ENCODE peak calls at places on chromosomes 12 and 14, in six cellular contexts. E is H9, G is GM23248, Y is mesendoderm, M is tibial artery, T is uterus. K is an unnamed sample.

GRCh38 chr12:113040722-113041168 is 15.8 kb upstream of the DTX1 start:
- DNase-seq in E (no peak), T (peak), G (peak), M (peak), Y (peak), K (peak)

GRCh38 chr14:96201965-96202364 is 2.7 kb upstream of the BDKRB2 start:
- DNase-seq in M (no peak), E (no peak), Y (no peak), G (no peak), T (no peak), K (no peak)

GRCh38 chr14:61569308-61569707 is 126.0 kb upstream of the HIF1A start:
- DNase-seq in M (no peak), Y (no peak), G (no peak), T (no peak), E (no peak), K (no peak)

GRCh38 chr14:25033358-25033757 is 16.6 kb downstream of the STXBP6 start:
- DNase-seq in E (no peak), T (no peak), M (no peak), G (no peak), Y (no peak), K (no peak)

GRCh38 chr14:51094282-51094821 is 553 bp downstream of the TRIM9 start:
- DNase-seq in T (no peak), G (peak), M (no peak), E (peak), Y (peak), K (no peak)

GRCh38 chr14:74653386-74654138 is 41.5 kb upstream of the LTBP2 start:
- DNase-seq in M (peak), G (peak), E (no peak), T (no peak), Y (peak), K (no peak)

GRCh38 chr12:108253540-108253939 is 85.6 kb downstream of the CMKLR1 start:
- DNase-seq in Y (peak), E (peak), T (no peak), G (no peak), M (no peak), K (no peak)

GRCh38 chr14:86430807-86431206 is 900.9 kb downstream of the FLRT2 start:
- DNase-seq in G (no peak), T (no peak), E (no peak), M (no peak), Y (no peak), K (no peak)

GRCh38 chr12:86226481-86226880 is 29.7 kb downstream of the MGAT4C start:
- DNase-seq in M (no peak), G (no peak), T (no peak), E (no peak), Y (peak), K (no peak)

GRCh38 chr12:6766651-6767300 is 613 bp downstream of the PTMS start:
- DNase-seq in Y (peak), G (peak), E (peak), T (peak), M (peak), K (peak)

GRCh38 chr12:40013847-40014246 is 92.0 kb downstream of the SLC2A13 start:
- DNase-seq in G (peak), M (no peak), Y (no peak), E (no peak), T (no peak), K (no peak)

GRCh38 chr12:58540480-58541299 is 379.6 kb downstream of the LRIG3 start:
- DNase-seq in E (peak), M (peak), T (peak), Y (peak), G (peak), K (peak)

GRCh38 chr12:29921307-29921706 is 137.6 kb upstream of the TMTC1 start:
- DNase-seq in G (peak), T (no peak), Y (peak), E (no peak), M (no peak), K (no peak)

GRCh38 chr14:55077691-55078151 is 26.3 kb downstream of the MAPK1IP1L start:
- DNase-seq in E (no peak), Y (no peak), G (peak), M (no peak), T (no peak), K (peak)

GRCh38 chr12:120961604-120962486 is 16.5 kb upstream of the HNF1A start:
- DNase-seq in Y (no peak), E (peak), M (no peak), T (no peak), G (no peak), K (no peak)

GRCh38 chr12:61213646-61214045 is 1046.6 kb upstream of the USP15 start:
- DNase-seq in T (no peak), M (no peak), E (no peak), G (no peak), Y (no peak), K (no peak)
- H3K27ac ChIP-seq in T (no peak), M (no peak), E (no peak), G (no peak), Y (no peak), K (no peak)

GRCh38 chr14:67919259-67919658 is 99.7 kb downstream of the RAD51B start:
- DNase-seq in G (no peak), T (no peak), E (no peak), Y (peak), M (no peak), K (no peak)
- H3K27ac ChIP-seq in G (no peak), T (peak), E (no peak), Y (no peak), M (no peak), K (no peak)

GRCh38 chr12:89372584-89373370 is 20.5 kb upstream of the DUSP6 start:
- DNase-seq in Y (no peak), M (no peak), T (no peak), G (no peak), E (no peak), K (no peak)

GRCh38 chr12:89373772-89374572 is 21.7 kb upstream of the DUSP6 start:
- DNase-seq in E (no peak), G (peak), Y (no peak), T (no peak), M (no peak), K (no peak)

GRCh38 chr12:89376844-89377243 is 24.5 kb upstream of the DUSP6 start:
- DNase-seq in T (no peak), M (no peak), E (no peak), Y (no peak), G (no peak), K (no peak)

GRCh38 chr12:89379100-89379838 is 27.0 kb upstream of the DUSP6 start:
- DNase-seq in G (no peak), E (no peak), Y (peak), T (no peak), M (no peak), K (no peak)

GRCh38 chr12:89376202-89376529 is 23.9 kb upstream of the DUSP6 start:
- DNase-seq in M (no peak), T (no peak), G (no peak), E (no peak), Y (no peak), K (no peak)
- H3K27ac ChIP-seq in M (no peak), T (no peak), G (peak), E (no peak), Y (no peak), K (no peak)

GRCh38 chr14:94597788-94598187 is 14.4 kb upstream of the SERPINA3 start:
- DNase-seq in Y (no peak), M (no peak), E (no peak), G (no peak), T (no peak), K (no peak)

GRCh38 chr14:94598816-94599655 is 13.2 kb upstream of the SERPINA3 start:
- DNase-seq in T (peak), E (peak), Y (peak), G (peak), M (peak), K (peak)

GRCh38 chr14:94598506-94598815 is 13.7 kb upstream of the SERPINA3 start:
- DNase-seq in G (no peak), Y (no peak), E (no peak), T (no peak), M (no peak), K (no peak)

GRCh38 chr14:94600148-94600545 is 12.0 kb upstream of the SERPINA3 start:
- DNase-seq in G (no peak), T (no peak), M (no peak), Y (no peak), E (no peak), K (no peak)

DNA sequence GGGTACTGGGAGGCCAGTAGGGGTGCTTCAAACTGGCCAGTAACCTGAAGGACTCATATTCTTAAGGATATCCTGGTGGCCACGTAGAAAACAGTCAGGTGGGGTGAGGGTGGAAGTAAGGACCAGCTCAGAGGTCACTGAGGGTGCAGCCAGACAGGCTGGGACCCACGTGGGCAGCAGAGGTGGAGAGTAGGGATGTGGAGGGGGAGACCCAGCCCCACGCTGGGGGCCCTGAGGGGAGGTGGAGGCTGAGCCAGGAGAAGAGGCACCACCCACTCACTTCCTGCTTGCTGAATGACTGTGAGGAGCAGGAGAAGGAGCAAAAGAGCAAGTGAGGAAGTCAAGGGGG is 12.6 kb upstream of the SERPINA3 start:
- DNase-seq in Y (no peak), T (no peak), E (no peak), M (no peak), G (no peak), K (no peak)
- H3K27ac ChIP-seq in Y (no peak), T (peak), E (no peak), M (peak), G (peak), K (peak)

DNA sequence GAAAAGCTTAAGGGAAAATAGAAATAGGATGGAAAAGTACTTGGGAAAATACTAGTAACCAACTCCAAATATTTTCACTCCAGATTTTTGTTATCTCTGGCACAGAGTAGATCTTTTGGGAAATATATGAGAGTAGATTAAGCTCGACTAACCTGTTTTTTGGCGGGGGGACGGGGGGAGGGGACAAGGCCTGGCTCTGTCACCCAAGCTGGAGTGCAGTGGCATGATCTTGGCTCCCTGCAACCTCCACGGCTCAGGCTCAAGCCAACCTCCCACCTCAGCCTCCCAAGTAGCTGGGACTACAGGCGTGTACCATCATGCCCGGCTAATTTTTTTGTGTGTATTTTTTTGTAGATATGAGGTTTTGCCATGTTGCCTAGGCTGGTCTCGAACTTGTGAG is 4.8 kb downstream of the DHRS7 start:
- DNase-seq in M (peak), G (no peak), E (no peak), Y (no peak), T (no peak), K (no peak)
- H3K27ac ChIP-seq in M (peak), G (no peak), E (no peak), Y (no peak), T (no peak), K (no peak)

GRCh38 chr12:2324375-2324774 is 271.6 kb downstream of the CACNA1C start:
- DNase-seq in Y (no peak), M (no peak), T (no peak), G (no peak), E (no peak), K (no peak)
- H3K27ac ChIP-seq in Y (no peak), M (peak), T (peak), G (no peak), E (no peak), K (peak)

GRCh38 chr12:47267571-47267970 is 187.8 kb upstream of the AMIGO2 start:
- DNase-seq in Y (no peak), M (no peak), G (peak), E (no peak), T (no peak), K (no peak)
- H3K27ac ChIP-seq in Y (no peak), M (no peak), G (no peak), E (no peak), T (no peak), K (no peak)

GRCh38 chr14:102220031-102220430 is 80.3 kb downstream of the WDR20 start:
- DNase-seq in M (no peak), E (no peak), Y (no peak), G (no peak), T (no peak), K (no peak)
- H3K27ac ChIP-seq in M (no peak), E (no peak), Y (no peak), G (no peak), T (no peak), K (no peak)